ENCODE peak calls at places on chromosomes 11 and 22, in four cellular contexts. One of them, this sample, is unnamed.

GRCh38 chr22:49230194-49230577 is 597.5 kb downstream of the BRD1 start:
- DNase-seq in stimulated activated CD8-positive, alpha-beta memory T cell treated with anti-CD3 and anti-CD28 coated beads, Interleukin-2, amount 100 ng/mL, for 1 hour: no peak
- DNase-seq in adipocyte: no peak
- DNase-seq in esophagus squamous epithelium: no peak
- DNase-seq in this sample: no peak

GRCh38 chr11:36069576-36070214 is 125.8 kb downstream of the LDLRAD3 start:
- DNase-seq in stimulated activated CD8-positive, alpha-beta memory T cell treated with anti-CD3 and anti-CD28 coated beads, Interleukin-2, amount 100 ng/mL, for 1 hour: no peak
- DNase-seq in adipocyte: no peak
- DNase-seq in esophagus squamous epithelium: no peak
- DNase-seq in this sample: peak; percentile 28

GRCh38 chr11:61761440-61762163 is 9.2 kb downstream of the MYRF start:
- DNase-seq in stimulated activated CD8-positive, alpha-beta memory T cell treated with anti-CD3 and anti-CD28 coated beads, Interleukin-2, amount 100 ng/mL, for 1 hour: no peak
- DNase-seq in adipocyte: no peak
- DNase-seq in esophagus squamous epithelium: no peak
- DNase-seq in this sample: no peak

GRCh38 chr11:66451663-66452062 is 13.0 kb upstream of the MRPL11 start:
- DNase-seq in stimulated activated CD8-positive, alpha-beta memory T cell treated with anti-CD3 and anti-CD28 coated beads, Interleukin-2, amount 100 ng/mL, for 1 hour: no peak
- DNase-seq in adipocyte: no peak
- DNase-seq in esophagus squamous epithelium: no peak
- DNase-seq in this sample: no peak

GRCh38 chr11:5865826-5866225 is 8.3 kb upstream of the OR52E8 start:
- DNase-seq in stimulated activated CD8-positive, alpha-beta memory T cell treated with anti-CD3 and anti-CD28 coated beads, Interleukin-2, amount 100 ng/mL, for 1 hour: no peak
- DNase-seq in adipocyte: no peak
- DNase-seq in esophagus squamous epithelium: no peak
- DNase-seq in this sample: no peak

GRCh38 chr11:77198440-77198849 is 70.4 kb downstream of the MYO7A start:
- DNase-seq in stimulated activated CD8-positive, alpha-beta memory T cell treated with anti-CD3 and anti-CD28 coated beads, Interleukin-2, amount 100 ng/mL, for 1 hour: no peak
- DNase-seq in adipocyte: no peak
- DNase-seq in esophagus squamous epithelium: no peak
- DNase-seq in this sample: peak; percentile 43

GRCh38 chr11:31805629-31806185 is 5.4 kb downstream of the PAX6 start:
- DNase-seq in stimulated activated CD8-positive, alpha-beta memory T cell treated with anti-CD3 and anti-CD28 coated beads, Interleukin-2, amount 100 ng/mL, for 1 hour: no peak
- DNase-seq in adipocyte: no peak
- DNase-seq in esophagus squamous epithelium: no peak
- DNase-seq in this sample: no peak

GRCh38 chr11:33701302-33701701 is 676 bp upstream of the C11orf91 start:
- DNase-seq in stimulated activated CD8-positive, alpha-beta memory T cell treated with anti-CD3 and anti-CD28 coated beads, Interleukin-2, amount 100 ng/mL, for 1 hour: no peak
- DNase-seq in adipocyte: no peak
- DNase-seq in esophagus squamous epithelium: no peak
- DNase-seq in this sample: peak; percentile 65

GRCh38 chr22:39462443-39463147 is 5.8 kb downstream of the MGAT3 start:
- DNase-seq in stimulated activated CD8-positive, alpha-beta memory T cell treated with anti-CD3 and anti-CD28 coated beads, Interleukin-2, amount 100 ng/mL, for 1 hour: no peak
- DNase-seq in adipocyte: no peak
- DNase-seq in esophagus squamous epithelium: no peak
- DNase-seq in this sample: no peak

GRCh38 chr22:34429314-34429713 is 509.0 kb upstream of the LARGE1 start:
- DNase-seq in stimulated activated CD8-positive, alpha-beta memory T cell treated with anti-CD3 and anti-CD28 coated beads, Interleukin-2, amount 100 ng/mL, for 1 hour: no peak
- DNase-seq in adipocyte: no peak
- DNase-seq in esophagus squamous epithelium: no peak
- DNase-seq in this sample: peak; percentile 3

GRCh38 chr11:90629251-90629806 is 406.5 kb upstream of the CHORDC1 start:
- DNase-seq in stimulated activated CD8-positive, alpha-beta memory T cell treated with anti-CD3 and anti-CD28 coated beads, Interleukin-2, amount 100 ng/mL, for 1 hour: no peak
- DNase-seq in adipocyte: no peak
- DNase-seq in esophagus squamous epithelium: no peak
- DNase-seq in this sample: no peak

GRCh38 chr11:33695051-33695566 is 5.5 kb downstream of the C11orf91 start:
- DNase-seq in stimulated activated CD8-positive, alpha-beta memory T cell treated with anti-CD3 and anti-CD28 coated beads, Interleukin-2, amount 100 ng/mL, for 1 hour: no peak
- DNase-seq in adipocyte: no peak
- DNase-seq in esophagus squamous epithelium: no peak
- DNase-seq in this sample: no peak

GRCh38 chr22:29202231-29203192 is 3.2 kb upstream of the EMID1 start:
- DNase-seq in stimulated activated CD8-positive, alpha-beta memory T cell treated with anti-CD3 and anti-CD28 coated beads, Interleukin-2, amount 100 ng/mL, for 1 hour: peak; percentile 18
- DNase-seq in adipocyte: no peak
- DNase-seq in esophagus squamous epithelium: no peak
- DNase-seq in this sample: peak; percentile 31

GRCh38 chr11:9662273-9662672 is 1.6 kb upstream of the SWAP70 start:
- DNase-seq in stimulated activated CD8-positive, alpha-beta memory T cell treated with anti-CD3 and anti-CD28 coated beads, Interleukin-2, amount 100 ng/mL, for 1 hour: no peak
- DNase-seq in adipocyte: no peak
- DNase-seq in esophagus squamous epithelium: no peak
- DNase-seq in this sample: no peak

GRCh38 chr22:19271856-19272535 is 19.5 kb downstream of the CLTCL1 start:
- DNase-seq in stimulated activated CD8-positive, alpha-beta memory T cell treated with anti-CD3 and anti-CD28 coated beads, Interleukin-2, amount 100 ng/mL, for 1 hour: no peak
- DNase-seq in adipocyte: peak; percentile 25
- DNase-seq in esophagus squamous epithelium: no peak
- DNase-seq in this sample: peak; percentile 90

GRCh38 chr11:88100161-88100560 is 75.1 kb downstream of the RAB38 start:
- DNase-seq in stimulated activated CD8-positive, alpha-beta memory T cell treated with anti-CD3 and anti-CD28 coated beads, Interleukin-2, amount 100 ng/mL, for 1 hour: no peak
- DNase-seq in adipocyte: peak; percentile 18
- DNase-seq in esophagus squamous epithelium: no peak
- DNase-seq in this sample: no peak

GRCh38 chr11:279966-280761 is 2.0 kb downstream of the NLRP6 start:
- DNase-seq in stimulated activated CD8-positive, alpha-beta memory T cell treated with anti-CD3 and anti-CD28 coated beads, Interleukin-2, amount 100 ng/mL, for 1 hour: no peak
- DNase-seq in adipocyte: peak; percentile 51
- DNase-seq in esophagus squamous epithelium: no peak
- DNase-seq in this sample: no peak

GRCh38 chr11:16356751-16357365 is 512 bp upstream of the SOX6 start:
- DNase-seq in stimulated activated CD8-positive, alpha-beta memory T cell treated with anti-CD3 and anti-CD28 coated beads, Interleukin-2, amount 100 ng/mL, for 1 hour: no peak
- DNase-seq in adipocyte: peak; percentile 54
- DNase-seq in esophagus squamous epithelium: no peak
- DNase-seq in this sample: no peak

GRCh38 chr11:31810779-31811647 is at the start of gene PAX6:
- DNase-seq in stimulated activated CD8-positive, alpha-beta memory T cell treated with anti-CD3 and anti-CD28 coated beads, Interleukin-2, amount 100 ng/mL, for 1 hour: no peak
- DNase-seq in adipocyte: no peak
- DNase-seq in esophagus squamous epithelium: no peak
- DNase-seq in this sample: peak; percentile 74